ENCODE peak calls at places on chromosome 17, in ten cellular contexts. D, V, G, N, J, U, K, Y, X and C are unnamed samples.

GRCh38 chr17:61299517-61300513 is 99.8 kb upstream of the TBX2 start:
- DNase-seq in D (no peak), V (no peak), G (no peak), N (no peak), J (no peak), U (no peak), K (no peak), Y (no peak), X (no peak), C (no peak)

GRCh38 chr17:77824780-77825280 is 133.7 kb upstream of the TNRC6C start:
- DNase-seq in D (no peak), V (no peak), G (no peak), N (no peak), J (no peak), U (no peak), K (no peak), Y (no peak), X (no peak), C (no peak)

GRCh38 chr17:30248786-30249185 is 13.3 kb upstream of the SLC6A4 start:
- DNase-seq in D (no peak), V (no peak), G (peak; percentile 75), N (no peak), J (no peak), U (no peak), K (no peak), Y (no peak), X (no peak), C (no peak)

GRCh38 chr17:81940538-81941483 is 3.7 kb upstream of the PYCR1 start:
- DNase-seq in D (no peak), V (no peak), G (no peak), N (no peak), J (no peak), U (no peak), K (no peak), Y (no peak), X (no peak), C (no peak)

GRCh38 chr17:77352996-77353395 is 212.2 kb downstream of the SEC14L1 start:
- DNase-seq in D (no peak), V (peak; percentile 4), G (no peak), N (peak; percentile 4), J (no peak), U (no peak), K (no peak), Y (no peak), X (no peak), C (no peak)

GRCh38 chr17:76009447-76009846 is 8.8 kb downstream of the CDK3 start:
- DNase-seq in D (no peak), V (no peak), G (no peak), N (no peak), J (no peak), U (no peak), K (no peak), Y (no peak), X (no peak), C (no peak)

GRCh38 chr17:60073063-60073462 is 5.7 kb downstream of the HEATR6 start:
- DNase-seq in D (no peak), V (no peak), G (no peak), N (no peak), J (no peak), U (no peak), K (no peak), Y (no peak), X (no peak), C (no peak)

GRCh38 chr17:81022371-81022729 is 12.6 kb upstream of the BAIAP2 start:
- DNase-seq in D (no peak), V (no peak), G (no peak), N (no peak), J (no peak), U (no peak), K (no peak), Y (no peak), X (no peak), C (no peak)

GRCh38 chr17:39101139-39101538 is 50.3 kb downstream of the PLXDC1 start:
- DNase-seq in D (no peak), V (no peak), G (no peak), N (peak; percentile 56), J (no peak), U (no peak), K (no peak), Y (no peak), X (no peak), C (no peak)

GRCh38 chr17:39097537-39097936 is 53.9 kb downstream of the PLXDC1 start:
- DNase-seq in D (no peak), V (no peak), G (no peak), N (no peak), J (no peak), U (no peak), K (no peak), Y (no peak), X (no peak), C (no peak)

GRCh38 chr17:39098474-39099090 is 52.9 kb downstream of the PLXDC1 start:
- DNase-seq in D (no peak), V (no peak), G (no peak), N (no peak), J (no peak), U (no peak), K (no peak), Y (no peak), X (no peak), C (no peak)

GRCh38 chr17:39099686-39100293 is 51.6 kb downstream of the PLXDC1 start:
- DNase-seq in D (peak; percentile 26), V (no peak), G (peak; percentile 68), N (peak; percentile 69), J (no peak), U (no peak), K (no peak), Y (peak; percentile 69), X (no peak), C (no peak)

DNA sequence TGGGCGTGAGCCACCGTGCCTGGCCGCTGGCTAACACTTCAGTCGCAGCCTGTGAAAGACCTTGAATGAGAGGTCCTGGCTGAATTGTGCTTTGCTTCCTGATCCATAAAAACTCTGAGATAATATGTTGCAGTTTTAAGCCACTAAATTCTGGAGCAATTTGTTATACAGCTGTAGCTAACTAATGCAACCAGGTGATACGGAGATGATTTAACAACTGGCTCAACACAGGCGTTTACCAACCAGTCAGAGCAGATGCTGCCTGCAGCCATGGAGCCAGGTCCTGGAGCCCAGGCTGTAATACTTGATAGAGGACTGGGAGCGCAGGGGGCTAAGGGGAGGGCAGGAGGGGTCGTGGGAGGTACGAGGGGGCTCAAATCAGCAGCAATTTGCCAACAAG is 50.9 kb downstream of the PLXDC1 start:
- DNase-seq in D (no peak), V (no peak), G (no peak), N (no peak), J (no peak), U (no peak), K (no peak), Y (no peak), X (no peak), C (no peak)
- H3K27ac ChIP-seq in D (no peak overlapping the region), V (peak overlapping the region; percentile 62), G (no peak overlapping the region), N (peak overlapping the region; percentile 34), J (no peak overlapping the region), U (no peak overlapping the region), K (no peak overlapping the region), Y (peak overlapping the region; percentile 43), X (no peak overlapping the region), C (no peak overlapping the region)

GRCh38 chr17:27340990-27341595 is 47.2 kb downstream of the WSB1 start:
- DNase-seq in D (no peak), V (no peak), G (no peak), N (no peak), J (no peak), U (no peak), K (no peak), Y (no peak), X (no peak), C (no peak)

GRCh38 chr17:27339836-27340550 is 46.1 kb downstream of the WSB1 start:
- DNase-seq in D (no peak), V (no peak), G (no peak), N (no peak), J (no peak), U (no peak), K (no peak), Y (no peak), X (no peak), C (no peak)

GRCh38 chr17:27338536-27338985 is 44.6 kb downstream of the WSB1 start:
- DNase-seq in D (no peak), V (no peak), G (no peak), N (no peak), J (no peak), U (peak; percentile 66), K (no peak), Y (no peak), X (no peak), C (no peak)

GRCh38 chr17:27340575-27340974 is 46.7 kb downstream of the WSB1 start:
- DNase-seq in D (no peak), V (no peak), G (no peak), N (no peak), J (no peak), U (no peak), K (no peak), Y (no peak), X (no peak), C (no peak)

GRCh38 chr17:27339198-27339835 is 45.4 kb downstream of the WSB1 start:
- DNase-seq in D (no peak), V (no peak), G (no peak), N (no peak), J (no peak), U (peak; percentile 44), K (no peak), Y (no peak), X (no peak), C (no peak)
- H3K4me3 ChIP-seq in D (no peak overlapping the region), V (no peak overlapping the region), G (no peak overlapping the region), N (no peak overlapping the region), J (no peak overlapping the region), U (peak overlapping the region; percentile 53), K (no peak overlapping the region), Y (no peak overlapping the region), X (no peak overlapping the region), C (no peak overlapping the region)

DNA sequence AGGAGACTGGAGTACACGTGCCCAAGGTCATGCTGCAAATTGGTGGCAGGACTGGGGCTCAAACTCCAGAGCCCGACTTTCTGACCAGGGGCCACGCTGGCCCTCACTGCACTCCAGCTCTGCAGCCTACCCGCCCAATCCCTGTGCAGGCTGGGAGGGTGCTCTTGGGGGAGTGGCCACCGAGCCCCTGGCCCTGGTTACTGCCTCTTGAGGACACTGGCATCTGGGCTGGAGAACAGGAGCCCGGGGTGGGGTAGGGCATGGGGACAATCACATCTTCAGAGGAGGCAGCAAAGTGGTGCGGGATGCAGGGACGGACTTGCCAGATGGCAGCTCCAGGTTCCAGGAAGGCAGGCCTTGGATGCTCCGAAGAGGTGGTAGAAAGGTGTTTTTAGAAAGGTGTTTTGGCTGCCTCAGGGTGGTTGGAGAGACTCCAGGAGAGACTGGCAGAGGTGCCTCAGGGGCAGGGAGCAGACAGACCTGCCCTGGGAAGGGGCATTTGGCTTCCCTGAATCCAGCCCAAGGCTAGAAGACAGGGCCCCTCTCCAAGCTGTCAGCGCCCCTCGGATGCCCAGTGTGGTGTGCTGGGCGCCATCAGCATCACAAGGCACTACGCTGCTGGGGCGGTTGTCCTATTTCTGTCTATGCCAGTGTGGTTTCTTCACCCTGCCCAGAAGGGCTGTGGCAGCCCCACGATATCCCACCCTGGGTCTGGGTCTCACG is 220.6 kb downstream of the NTN1 start:
- DNase-seq in D (no peak), V (no peak), G (no peak), N (no peak), J (no peak), U (no peak), K (no peak), Y (no peak), X (no peak), C (no peak)
- H3K27ac ChIP-seq in D (peak overlapping the region; percentile 94), V (peak overlapping the region; percentile 98), G (peak overlapping the region; percentile 97), N (no peak overlapping the region), J (peak overlapping the region; percentile 99), U (no peak overlapping the region), K (peak overlapping the region; percentile 80), Y (peak overlapping the region; percentile 97), X (peak overlapping the region; percentile 92), C (no peak overlapping the region)

GRCh38 chr17:79795795-79796569 is 895 bp downstream of the CBX8 start:
- DNase-seq in D (no peak), V (no peak), G (no peak), N (no peak), J (no peak), U (no peak), K (no peak), Y (no peak), X (no peak), C (no peak)

GRCh38 chr17:79794659-79795511 is 2.0 kb downstream of the CBX8 start:
- DNase-seq in D (no peak), V (no peak), G (peak; percentile 22), N (no peak), J (no peak), U (no peak), K (no peak), Y (no peak), X (no peak), C (no peak)

GRCh38 chr17:79797492-79798295 is 817 bp upstream of the CBX8 start:
- DNase-seq in D (no peak), V (no peak), G (no peak), N (no peak), J (no peak), U (no peak), K (no peak), Y (no peak), X (no peak), C (no peak)

GRCh38 chr17:79798296-79799173 is 1.7 kb upstream of the CBX8 start:
- DNase-seq in D (no peak), V (no peak), G (no peak), N (no peak), J (no peak), U (no peak), K (no peak), Y (no peak), X (no peak), C (no peak)

DNA sequence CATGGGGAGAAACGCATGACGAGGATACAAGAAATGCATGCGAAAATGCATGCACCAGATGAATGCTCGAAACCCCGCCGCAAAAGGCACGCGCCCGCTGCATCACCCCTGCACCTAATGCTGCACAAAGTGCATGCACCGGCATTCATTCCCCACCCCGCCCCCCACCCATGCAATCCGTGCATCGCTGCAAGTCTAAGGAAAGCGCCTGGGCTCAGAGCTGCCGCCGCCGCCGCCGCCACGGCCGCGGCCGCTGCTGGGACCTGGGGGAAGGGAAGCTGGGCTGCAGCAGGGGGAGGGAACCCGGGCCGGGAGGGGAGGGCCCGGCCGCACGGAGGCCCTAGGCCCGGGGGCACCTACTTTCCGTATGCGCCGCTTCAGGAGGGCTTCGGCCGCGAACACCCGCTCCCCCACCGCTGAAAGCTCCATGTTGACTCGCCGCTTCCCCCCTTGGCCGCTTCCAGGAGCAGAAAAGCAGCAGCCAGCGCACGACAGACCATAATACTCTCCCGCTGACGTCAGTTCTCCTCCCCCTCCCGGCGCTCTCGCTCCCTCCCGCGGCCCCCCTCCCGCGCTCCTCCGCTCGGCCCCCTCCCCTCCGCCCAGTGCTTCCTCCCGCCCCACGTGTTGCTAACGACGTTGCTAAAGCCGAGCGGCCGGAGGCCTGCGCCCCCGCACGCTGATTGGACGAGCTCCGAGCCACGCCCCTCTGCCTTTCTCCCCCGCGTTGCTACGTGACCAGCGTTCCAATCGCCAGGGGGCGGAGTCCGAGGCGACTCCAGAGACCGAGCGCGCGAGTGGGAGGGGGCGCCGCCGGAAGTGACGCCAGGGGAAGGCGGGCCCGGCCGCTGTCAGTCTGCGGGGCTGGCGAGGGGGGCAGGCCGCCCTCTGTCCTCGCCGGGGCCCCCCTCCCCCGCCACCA is at the start of gene CBX8:
- DNase-seq in D (peak; percentile 100), V (peak; percentile 100), G (peak; percentile 100), N (peak; percentile 99), J (peak; percentile 96), U (peak; percentile 94), K (peak; percentile 99), Y (peak; percentile 99), X (peak; percentile 96), C (peak; percentile 100)
- H3K4me3 ChIP-seq in D (peak within 1 kb of the TSS; percentile 80), V (peak within 1 kb of the TSS; percentile 54), G (peak within 1 kb of the TSS; percentile 74), N (peak within 1 kb of the TSS; percentile 71), J (peak within 1 kb of the TSS; percentile 79), U (peak within 1 kb of the TSS; percentile 83), K (peak within 1 kb of the TSS; percentile 92), Y (peak within 1 kb of the TSS; percentile 56), X (peak within 1 kb of the TSS; percentile 87), C (peak within 1 kb of the TSS; percentile 58)